ENCODE peak calls at places on chromosomes 4 and X, in seven cellular contexts. B is heart left ventricle, O is fibroblast of pulmonary artery, V is AG04450, A is NB4, S is Peyer's patch, K is IMR-90. Y is an unnamed sample.

GRCh38 chr4:168304744-168305459 is 13.7 kb downstream of the DDX60 start:
- DNase-seq in B (no peak), A (no peak), S (no peak), V (no peak), K (peak; percentile 80), O (peak; percentile 40), Y (peak; percentile 83)

GRCh38 chrX:108134724-108135123 is 43.1 kb downstream of the ATG4A start:
- DNase-seq in S (no peak), B (no peak), V (no peak), K (no peak), O (no peak), A (no peak), Y (no peak)

GRCh38 chr4:55866290-55866907 is 13.0 kb downstream of the EXOC1 start:
- DNase-seq in B (no peak), A (peak; percentile 89), S (no peak), K (peak; percentile 96), V (peak; percentile 72), O (peak; percentile 94), Y (peak; percentile 96)

GRCh38 chrX:103918050-103918449 is 44.4 kb upstream of the TMSB15B start:
- DNase-seq in V (no peak), A (peak; percentile 50), K (peak; percentile 68), O (peak; percentile 68), S (peak; percentile 53), B (no peak), Y (peak; percentile 49)

GRCh38 chr4:118745357-118745756 is 60.2 kb downstream of the METTL14 start:
- DNase-seq in B (no peak), K (no peak), O (peak; percentile 73), V (no peak), A (no peak), S (no peak), Y (peak; percentile 64)

GRCh38 chr4:136863756-136864155 is 668.5 kb downstream of the PCDH18 start:
- DNase-seq in B (no peak), O (peak; percentile 11), K (peak; percentile 3), A (peak; percentile 4), S (no peak), V (no peak), Y (no peak)

GRCh38 chrX:123830309-123830708 is 29.5 kb upstream of the XIAP start:
- DNase-seq in O (no peak), S (peak; percentile 42), A (peak; percentile 15), V (no peak), K (no peak), B (no peak), Y (no peak)

GRCh38 chrX:38726596-38726995 is 74.7 kb upstream of the MID1IP1 start:
- DNase-seq in V (no peak), A (no peak), B (no peak), K (no peak), S (no peak), O (peak; percentile 1), Y (peak; percentile 17)

GRCh38 chr4:185742766-185743165 is 69.2 kb downstream of the SORBS2 start:
- DNase-seq in O (no peak), B (no peak), A (peak; percentile 45), S (no peak), K (no peak), V (no peak), Y (peak; percentile 23)

GRCh38 chrX:276588-277171 is 4.5 kb upstream of the PLCXD1 start:
- DNase-seq in O (peak; percentile 39), K (peak; percentile 76), S (no peak), V (no peak), A (peak; percentile 40), B (peak; percentile 70), Y (peak; percentile 57)

GRCh38 chrX:110462957-110463356 is 104.3 kb downstream of the RTL9 start:
- DNase-seq in O (no peak), K (no peak), A (no peak), B (no peak), S (no peak), V (no peak), Y (no peak)

GRCh38 chr4:188025476-188025875 is 29.9 kb downstream of the ZFP42 start:
- DNase-seq in A (no peak), B (no peak), O (no peak), S (no peak), V (no peak), K (no peak), Y (no peak)

GRCh38 chr4:40980318-40980883 is 230.6 kb downstream of the NSUN7 start:
- DNase-seq in B (no peak), O (peak; percentile 58), S (no peak), A (peak; percentile 39), K (no peak), V (no peak), Y (no peak)

GRCh38 chrX:147494365-147494764 is 417.4 kb upstream of the FMR1 start:
- DNase-seq in A (no peak), V (no peak), S (no peak), K (no peak), B (no peak), O (no peak), Y (no peak)

GRCh38 chr4:20428410-20429160 is 176.9 kb downstream of the SLIT2 start:
- DNase-seq in B (no peak), A (peak; percentile 26), K (peak; percentile 20), O (peak; percentile 53), V (no peak), S (no peak), Y (no peak)

GRCh38 chrX:124018031-124018430 is 56.5 kb downstream of the STAG2 start:
- DNase-seq in K (peak; percentile 5), S (no peak), V (no peak), A (peak; percentile 7), B (no peak), O (peak; percentile 9), Y (no peak)

GRCh38 chrX:46840946-46841740 is 4.3 kb downstream of the RP2 start:
- DNase-seq in A (no peak), S (no peak), K (no peak), O (no peak), B (no peak), V (no peak), Y (no peak)

GRCh38 chr4:89836031-89836777 is 757 bp downstream of the SNCA start:
- DNase-seq in O (no peak), S (no peak), V (no peak), K (no peak), A (no peak), B (no peak), Y (no peak)

GRCh38 chrX:101416691-101417090 is 8.7 kb downstream of the HNRNPH2 start:
- DNase-seq in V (no peak), B (no peak), S (no peak), O (no peak), A (no peak), K (no peak), Y (peak; percentile 65)

GRCh38 chrX:45479196-45479834 is 278.6 kb upstream of the DIPK2B start:
- DNase-seq in K (peak; percentile 93), O (peak; percentile 76), B (no peak), S (no peak), V (peak; percentile 60), A (no peak), Y (peak; percentile 88)

GRCh38 chr4:8252301-8253173 is 17.0 kb upstream of the HTRA3 start:
- DNase-seq in O (peak; percentile 65), K (peak; percentile 63), A (peak; percentile 89), V (no peak), S (no peak), B (no peak), Y (peak; percentile 98)

GRCh38 chrX:74049126-74049525 is 254.9 kb upstream of the ZCCHC13 start:
- DNase-seq in O (no peak), B (no peak), A (no peak), V (no peak), S (no peak), K (no peak), Y (no peak)

GRCh38 chrX:128816919-128817318 is 706.4 kb downstream of the SMARCA1 start:
- DNase-seq in O (no peak), S (no peak), V (no peak), K (no peak), B (no peak), A (peak; percentile 21), Y (no peak)

GRCh38 chrX:102846544-102847236 is 90.4 kb upstream of the RAB40AL start:
- DNase-seq in S (no peak), O (peak; percentile 22), K (peak; percentile 73), A (no peak), V (no peak), B (no peak), Y (no peak)

GRCh38 chrX:151359931-151360871 is 36.8 kb upstream of the VMA21 start:
- DNase-seq in V (no peak), K (no peak), S (no peak), A (peak; percentile 30), B (peak; percentile 44), O (peak; percentile 7), Y (peak; percentile 3)

GRCh38 chr4:4477796-4478195 is 64.1 kb downstream of the STX18 start:
- DNase-seq in B (no peak), V (no peak), A (no peak), O (no peak), S (no peak), K (peak; percentile 35), Y (no peak)

GRCh38 chr4:78298618-78299017 is 241.5 kb downstream of the FRAS1 start:
- DNase-seq in V (no peak), B (no peak), K (peak; percentile 58), A (no peak), O (no peak), S (no peak), Y (peak; percentile 24)

GRCh38 chr4:69748176-69748575 is 12.2 kb downstream of the SULT1B1 start:
- DNase-seq in V (no peak), B (no peak), K (no peak), O (peak; percentile 72), S (no peak), A (no peak), Y (no peak)

GRCh38 chr4:8507251-8507570 is 66.6 kb downstream of the TRMT44 start:
- DNase-seq in B (no peak), K (no peak), O (no peak), S (no peak), V (no peak), A (no peak), Y (peak; percentile 23)

GRCh38 chr4:140071043-140071442 is 82.9 kb downstream of the MAML3 start:
- DNase-seq in V (no peak), O (no peak), K (no peak), B (no peak), S (no peak), A (no peak), Y (no peak)

GRCh38 chr4:165096776-165097175 is 15.9 kb downstream of the TMEM192 start:
- DNase-seq in B (no peak), S (no peak), A (peak; percentile 38), O (peak; percentile 53), V (no peak), K (peak; percentile 44), Y (peak; percentile 65)
- TF ChIP-seq CTCF in B (peak; percentile 22), S (no peak), A (peak; percentile 47), O (peak; percentile 63), V (peak; percentile 61), K (peak; percentile 60), Y (peak; percentile 73)

GRCh38 chr4:685681-686218 is 3.2 kb downstream of the SLC49A3 start:
- DNase-seq in O (no peak), B (peak; percentile 54), V (no peak), A (no peak), K (no peak), S (no peak), Y (no peak)
- TF ChIP-seq CTCF in O (no peak), B (no peak), V (no peak), A (no peak), K (no peak), S (no peak), Y (no peak)

GRCh38 chr4:122759639-122760310 is 27.3 kb downstream of the BBS12 start:
- DNase-seq in S (no peak), A (no peak), O (peak; percentile 52), B (no peak), K (peak; percentile 46), V (no peak), Y (no peak)
- TF ChIP-seq CTCF in S (no peak), A (no peak), O (peak; percentile 62), B (no peak), K (peak; percentile 55), V (peak; percentile 76), Y (peak; percentile 53)

GRCh38 chrX:99857455-99857854 is 552.6 kb downstream of the PCDH19 start:
- DNase-seq in A (peak; percentile 1), S (no peak), O (no peak), V (no peak), B (no peak), K (no peak), Y (no peak)
- TF ChIP-seq CTCF in A (peak; percentile 22), S (no peak), O (no peak), V (no peak), B (no peak), K (no peak), Y (no peak)

Y was measured in fibroblast of villous mesenchyme.